ENCODE peak calls at places on chromosome 16, in six cellular contexts. V is lower leg skin, H is ascending aorta, A is choroid plexus epithelial cell, G is upper lobe of right lung, E is ovary. M is an unnamed sample.

GRCh38 chr16:57509231-57509923 is 23.1 kb upstream of the DOK4 start:
- DNase-seq in H (no peak), A (no peak), E (no peak), G (no peak), V (no peak), M (no peak)

GRCh38 chr16:8804313-8804712 is 6.7 kb downstream of the PMM2 start:
- DNase-seq in G (no peak), V (no peak), E (no peak), A (no peak), H (no peak), M (no peak)

GRCh38 chr16:15881794-15882379 is 6.5 kb downstream of the CEP20 start:
- DNase-seq in H (no peak), A (no peak), E (no peak), G (no peak), V (no peak), M (no peak)

GRCh38 chr16:48136547-48137360 is 19.0 kb downstream of the ABCC12 start:
- DNase-seq in G (no peak), A (no peak), E (no peak), H (no peak), V (no peak), M (peak)

GRCh38 chr16:55663225-55663624 is 7.4 kb downstream of the SLC6A2 start:
- DNase-seq in A (no peak), E (no peak), G (no peak), H (no peak), V (no peak), M (no peak)

GRCh38 chr16:89924298-89924924 is 1.3 kb downstream of the TUBB3 start:
- DNase-seq in H (no peak), E (no peak), A (peak), G (no peak), V (no peak), M (peak)

GRCh38 chr16:50515218-50515617 is 33.0 kb upstream of the NKD1 start:
- DNase-seq in G (no peak), E (no peak), V (no peak), A (no peak), H (no peak), M (no peak)

GRCh38 chr16:79165541-79165940 is 435.0 kb downstream of the MAF start:
- DNase-seq in E (no peak), V (no peak), A (no peak), H (no peak), G (no peak), M (no peak)

GRCh38 chr16:68331879-68332410 is 21.1 kb downstream of the PRMT7 start:
- DNase-seq in V (no peak), E (no peak), H (no peak), A (peak), G (no peak), M (peak)

GRCh38 chr16:29317269-29317668 is 89.2 kb downstream of the NPIPB11 start:
- DNase-seq in H (no peak), A (no peak), E (no peak), G (no peak), V (no peak), M (no peak)

GRCh38 chr16:77353587-77354263 is 81.1 kb downstream of the ADAMTS18 start:
- DNase-seq in E (no peak), V (no peak), G (no peak), A (no peak), H (no peak), M (no peak)

GRCh38 chr16:57372372-57373116 is at the start of gene CX3CL1:
- DNase-seq in E (peak), V (peak), H (peak), A (peak), G (peak), M (peak)

GRCh38 chr16:88303890-88304819 is 78.6 kb upstream of the ZNF469 start:
- DNase-seq in E (peak), G (no peak), V (no peak), H (no peak), A (peak), M (peak)

GRCh38 chr16:14202697-14203096 is 131.6 kb downstream of the MRTFB start:
- DNase-seq in E (no peak), G (no peak), V (no peak), H (no peak), A (peak), M (no peak)

GRCh38 chr16:25493136-25493811 is 198.5 kb upstream of the HS3ST4 start:
- DNase-seq in E (no peak), A (no peak), G (no peak), V (no peak), H (no peak), M (no peak)

GRCh38 chr16:17590711-17591654 is 120.2 kb upstream of the XYLT1 start:
- DNase-seq in A (no peak), V (no peak), G (no peak), E (no peak), H (no peak), M (peak)

GRCh38 chr16:49108611-49109010 is 173.0 kb downstream of the CBLN1 start:
- DNase-seq in H (no peak), E (no peak), G (no peak), A (no peak), V (no peak), M (no peak)

GRCh38 chr16:56589141-56590039 is at the start of gene MT3:
- DNase-seq in H (peak), A (no peak), E (peak), G (no peak), V (no peak), M (no peak)

GRCh38 chr16:54066451-54067056 is 220.0 kb downstream of the IRX3 start:
- DNase-seq in H (no peak), E (no peak), A (peak), V (no peak), G (no peak), M (no peak)

GRCh38 chr16:11097094-11097781 is 152.9 kb downstream of the CLEC16A start:
- DNase-seq in A (no peak), H (no peak), V (no peak), G (no peak), E (no peak), M (no peak)

GRCh38 chr16:11079657-11080187 is 135.4 kb downstream of the CLEC16A start:
- DNase-seq in G (no peak), H (no peak), E (no peak), A (peak), V (no peak), M (peak)

GRCh38 chr16:88453621-88454314 is 688 bp downstream of the ZFPM1 start:
- DNase-seq in A (peak), H (no peak), G (no peak), E (no peak), V (no peak), M (no peak)

GRCh38 chr16:55508941-55509920 is at the start of gene LPCAT2:
- DNase-seq in H (peak), V (peak), G (peak), A (peak), E (peak), M (peak)

GRCh38 chr16:80526418-80527061 is 14.3 kb upstream of the DYNLRB2 start:
- DNase-seq in G (no peak), A (peak), E (peak), V (no peak), H (no peak), M (peak)

GRCh38 chr16:11253009-11253994 is 2.7 kb downstream of the SOCS1 start:
- DNase-seq in V (no peak), G (no peak), H (no peak), E (no peak), A (peak), M (peak)

GRCh38 chr16:24819462-24820040 is 26.2 kb upstream of the SLC5A11 start:
- DNase-seq in V (no peak), G (no peak), A (peak), E (no peak), H (no peak), M (peak)

GRCh38 chr16:76910931-76911330 is 280.1 kb upstream of the MON1B start:
- DNase-seq in V (no peak), E (no peak), G (no peak), H (no peak), A (peak), M (peak)

GRCh38 chr16:80573700-80574120 is 32.9 kb downstream of the DYNLRB2 start:
- DNase-seq in G (no peak), H (no peak), E (no peak), A (no peak), V (no peak), M (no peak)

GRCh38 chr16:6016530-6017184 is 919.1 kb upstream of the EEF2KMT start:
- DNase-seq in A (peak), E (no peak), V (no peak), G (no peak), H (no peak), M (no peak)

GRCh38 chr16:57562066-57562465 is 19.6 kb downstream of the ADGRG5 start:
- DNase-seq in A (no peak), H (no peak), G (no peak), V (no peak), E (no peak), M (no peak)

GRCh38 chr16:47045023-47045422 is 71.5 kb upstream of the DNAJA2 start:
- DNase-seq in H (no peak), A (peak), E (no peak), G (no peak), V (no peak), M (peak)

GRCh38 chr16:66695474-66695934 is 1.0 kb downstream of the CMTM4 start:
- DNase-seq in V (no peak), H (no peak), E (no peak), G (no peak), A (no peak), M (no peak)

GRCh38 chr16:56673916-56674315 is 4.3 kb downstream of the MT1H start:
- DNase-seq in G (no peak), H (peak), A (peak), V (no peak), E (no peak), M (no peak)

GRCh38 chr16:14564881-14565687 is 65.0 kb downstream of the PARN start:
- DNase-seq in E (no peak), G (no peak), V (no peak), A (peak), H (no peak), M (peak)

GRCh38 chr16:81551141-81551808 is 106.7 kb downstream of the CMIP start:
- DNase-seq in E (no peak), V (no peak), H (no peak), A (peak), G (peak), M (peak)

GRCh38 chr16:5064915-5065314 is 841 bp downstream of the C16orf89 start:
- DNase-seq in V (no peak), H (no peak), E (no peak), A (peak), G (peak), M (no peak)

GRCh38 chr16:396605-397004 is 394 bp upstream of the NME4 start:
- DNase-seq in G (no peak), E (peak), A (peak), H (no peak), V (no peak), M (no peak)

GRCh38 chr16:396199-396598 is 800 bp upstream of the NME4 start:
- DNase-seq in E (no peak), H (no peak), A (no peak), V (no peak), G (no peak), M (no peak)

GRCh38 chr16:389317-389716 is 7.5 kb upstream of the PGAP6 start:
- DNase-seq in V (no peak), E (no peak), H (no peak), G (no peak), A (no peak), M (no peak)

GRCh38 chr16:391885-392335 is 5.1 kb upstream of the NME4 start:
- DNase-seq in H (peak), G (peak), V (no peak), A (peak), E (peak), M (peak)

DNA sequence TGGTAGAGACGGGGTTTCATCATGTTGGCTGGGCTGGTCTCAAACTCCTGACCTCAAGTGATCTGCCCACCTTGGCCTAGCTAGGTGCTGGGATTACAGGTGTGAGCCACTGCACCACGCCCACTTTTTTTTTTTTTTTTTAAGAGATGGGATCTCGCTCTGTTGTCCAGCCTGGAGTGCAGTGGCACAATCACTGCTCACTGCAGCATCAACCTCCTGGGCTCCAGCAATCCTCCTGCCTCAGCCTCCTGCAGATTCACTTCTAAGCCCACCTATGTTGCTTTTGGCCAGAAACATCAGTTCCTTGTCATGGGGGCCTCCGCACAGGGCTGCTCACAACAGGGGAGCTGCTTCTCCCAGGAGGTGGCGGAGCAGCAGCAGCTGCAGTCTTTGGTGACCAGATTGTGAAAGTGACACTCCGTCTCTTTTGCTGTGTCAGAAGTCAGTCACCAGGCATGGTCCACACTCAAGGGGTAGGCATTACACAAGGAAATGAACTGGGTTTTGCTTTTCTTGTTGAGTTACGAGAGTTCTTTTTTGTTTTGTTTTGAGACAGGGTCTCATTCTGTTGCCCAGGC is 4.5 kb upstream of the NME4 start:
- DNase-seq in G (no peak), E (no peak), A (no peak), H (no peak), V (no peak), M (no peak)
- TF ChIP-seq CTCF in G (no peak), E (no peak), A (no peak), H (no peak), V (no peak), M (no peak)

GRCh38 chr16:85514601-85515318 is 98.4 kb upstream of the GSE1 start:
- DNase-seq in A (peak), V (peak), E (peak), G (peak), H (peak), M (peak)

GRCh38 chr16:85514295-85514600 is 98.9 kb upstream of the GSE1 start:
- DNase-seq in A (no peak), V (no peak), E (peak), H (no peak), G (peak), M (no peak)

GRCh38 chr16:85513649-85514048 is 99.5 kb upstream of the GSE1 start:
- DNase-seq in V (no peak), A (no peak), H (no peak), E (no peak), G (no peak), M (no peak)

GRCh38 chr16:85515830-85516397 is 97.2 kb upstream of the GSE1 start:
- DNase-seq in E (no peak), A (no peak), G (peak), V (no peak), H (no peak), M (no peak)

DNA sequence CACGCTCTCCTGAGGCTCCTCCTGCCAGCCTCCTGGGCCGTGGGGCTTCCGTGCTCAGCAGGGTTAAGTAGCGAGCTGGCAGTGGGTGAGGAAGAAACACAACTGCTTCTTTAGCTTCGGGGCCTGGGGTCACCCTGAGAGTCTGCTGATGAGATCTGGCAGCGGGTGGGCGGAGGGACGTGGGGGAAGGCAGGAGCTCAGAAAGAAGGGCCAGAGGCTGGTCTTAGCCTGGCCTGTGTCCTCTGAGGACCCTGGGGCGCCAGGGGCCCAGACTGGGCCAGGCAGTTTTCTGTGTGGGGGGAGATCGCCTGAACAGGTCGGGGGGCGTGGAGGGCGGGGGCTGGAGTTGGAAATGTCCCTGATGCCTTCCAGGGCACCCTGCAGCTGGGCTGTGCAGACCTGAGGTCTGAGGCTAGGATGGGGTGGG is 97.8 kb upstream of the GSE1 start:
- DNase-seq in G (no peak), A (no peak), E (no peak), V (no peak), H (no peak), M (no peak)
- H3K4me3 ChIP-seq in G (no peak), A (no peak), E (no peak), V (no peak), H (peak), M (peak)

DNA sequence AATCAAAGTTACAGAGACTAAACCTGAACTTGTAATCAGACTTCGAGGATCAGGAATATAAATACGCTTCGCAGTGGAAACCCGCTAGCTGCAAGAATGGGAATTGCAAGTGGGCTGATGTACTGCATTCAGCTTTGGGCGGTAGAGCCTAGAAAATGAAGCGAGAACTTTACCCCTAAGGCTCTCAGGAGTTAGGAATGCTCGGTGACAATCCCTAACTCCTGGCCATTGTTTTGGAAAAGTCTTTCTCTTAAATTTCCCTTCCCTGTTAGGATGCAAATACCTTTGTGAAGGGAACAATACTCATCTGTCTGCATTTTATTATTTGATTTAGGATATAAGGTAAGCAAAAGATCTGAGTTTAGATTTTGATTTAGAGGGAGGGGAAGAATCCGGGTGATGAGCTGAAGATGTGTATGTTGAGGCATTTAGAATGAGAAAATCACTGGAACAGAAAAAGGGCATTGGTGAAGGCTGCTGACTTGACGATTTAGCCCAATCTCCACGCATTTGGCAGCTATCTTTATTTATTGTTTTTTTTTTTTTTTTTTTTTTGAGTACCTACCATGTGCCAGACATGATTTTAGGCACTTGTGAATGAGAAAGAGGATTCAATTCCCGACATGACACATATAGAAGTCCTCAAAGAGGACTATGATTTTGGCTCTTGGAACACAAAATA is 2.2 kb upstream of the TOX3 start:
- DNase-seq in E (no peak), A (peak), V (no peak), G (no peak), H (no peak), M (no peak)
- TF ChIP-seq CTCF in E (no peak), A (peak), V (no peak), G (peak), H (no peak), M (peak)

GRCh38 chr16:20807822-20808207 is 1.5 kb downstream of the REXO5 start:
- DNase-seq in G (no peak), A (no peak), H (no peak), E (no peak), V (no peak), M (no peak)
- H3K4me3 ChIP-seq in G (no peak), A (no peak), H (no peak), E (no peak), V (no peak), M (no peak)

DNA sequence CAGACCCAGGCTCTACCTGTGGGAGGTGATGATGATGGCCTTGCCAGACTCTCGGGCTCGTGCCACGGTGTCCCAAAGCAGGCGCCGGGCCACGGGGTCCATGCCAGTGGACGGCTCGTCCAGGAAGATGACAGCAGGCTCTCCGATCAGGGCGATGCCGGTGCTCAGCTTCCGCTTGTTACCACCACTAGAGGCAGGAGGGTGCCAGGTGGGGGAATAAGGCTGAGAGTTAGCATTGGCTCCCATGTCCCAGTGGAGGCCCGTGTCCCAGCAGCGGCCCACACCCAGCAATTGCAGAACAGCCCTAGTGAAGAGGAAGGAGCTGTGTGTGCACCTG is 10.3 kb upstream of the RNPS1 start:
- DNase-seq in H (no peak), G (no peak), V (no peak), E (no peak), A (no peak), M (no peak)
- TF ChIP-seq CTCF in H (no peak), G (no peak), V (no peak), E (no peak), A (peak), M (no peak)

DNA sequence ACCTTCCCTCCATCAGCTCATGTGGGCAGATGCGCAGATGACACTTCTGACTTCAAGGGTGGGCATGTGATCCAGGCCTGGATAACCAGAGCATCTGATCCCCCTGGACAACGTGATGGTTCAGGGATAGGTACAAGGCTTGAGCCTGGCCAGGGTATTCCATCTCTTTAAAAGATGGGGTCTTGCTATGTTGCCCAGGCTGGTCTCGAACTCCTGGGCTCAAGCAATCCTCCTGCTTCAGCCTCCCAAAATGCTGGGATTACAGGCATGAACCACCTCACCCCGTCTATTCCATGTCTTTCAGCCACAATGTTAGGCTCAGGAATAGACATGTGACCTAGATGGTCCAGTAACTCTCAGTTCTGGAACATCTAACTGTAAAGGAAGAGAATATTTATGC is 20.8 kb downstream of the CRYM start:
- DNase-seq in G (no peak), A (no peak), E (no peak), V (no peak), H (no peak), M (no peak)
- H3K4me3 ChIP-seq in G (no peak), A (no peak), E (no peak), V (no peak), H (no peak), M (no peak)

GRCh38 chr16:75111514-75112280 is 4.9 kb downstream of the LDHD start:
- DNase-seq in V (no peak), G (peak), E (peak), A (no peak), H (no peak), M (no peak)
- TF ChIP-seq CTCF in V (no peak), G (no peak), E (no peak), A (no peak), H (no peak), M (no peak)

GRCh38 chr16:3872216-3872895 is 8.2 kb downstream of the CREBBP start:
- DNase-seq in G (no peak), H (no peak), V (no peak), A (no peak), E (no peak), M (no peak)
- H3K4me3 ChIP-seq in G (no peak), H (peak), V (no peak), A (no peak), E (peak), M (no peak)

M was measured in AG10803.